ENCODE peak calls at places on chromosomes 3 and 15, in six cellular contexts. G, I, T, O, M and A are unnamed samples.

GRCh38 chr3:138509586-138509985 is 75.2 kb downstream of the ESYT3 start:
- DNase-seq in G (no peak), I (no peak), T (no peak), O (no peak), M (no peak), A (no peak)

GRCh38 chr3:69914395-69914794 is 85.1 kb upstream of the SAMMSON start:
- DNase-seq in G (no peak), I (no peak), T (no peak), O (no peak), M (no peak), A (no peak)

GRCh38 chr3:192888121-192888520 is 29.5 kb downstream of the MB21D2 start:
- DNase-seq in G (no peak), I (no peak), T (no peak), O (no peak), M (no peak), A (no peak)

GRCh38 chr3:61030469-61031035 is 220.7 kb downstream of the FHIT start:
- DNase-seq in G (peak), I (no peak), T (no peak), O (no peak), M (no peak), A (no peak)

GRCh38 chr3:52507359-52507758 is 12.2 kb downstream of the STAB1 start:
- DNase-seq in G (no peak), I (peak), T (no peak), O (no peak), M (no peak), A (no peak)

GRCh38 chr3:196645917-196646735 is 6.6 kb downstream of the NRROS start:
- DNase-seq in G (no peak), I (no peak), T (no peak), O (no peak), M (no peak), A (no peak)

GRCh38 chr3:196666001-196666867 is 26.7 kb downstream of the NRROS start:
- DNase-seq in G (no peak), I (no peak), T (peak), O (no peak), M (no peak), A (peak)

GRCh38 chr15:39260791-39261190 is 320.1 kb upstream of the THBS1 start:
- DNase-seq in G (no peak), I (no peak), T (no peak), O (no peak), M (no peak), A (no peak)

GRCh38 chr15:78976691-78977090 is 31.8 kb upstream of the CTSH start:
- DNase-seq in G (no peak), I (no peak), T (no peak), O (no peak), M (no peak), A (no peak)